ENCODE peak calls at places on chromosomes 7 and 10, in ten cellular contexts. One of them, this sample, is unnamed.

GRCh38 chr7:44727346-44728262 is 21.0 kb upstream of the ZMIZ2 start:
- DNase-seq in foreskin fibroblast: peak; percentile 78
- DNase-seq in endothelial cell: no peak
- DNase-seq in prostate gland: no peak
- DNase-seq in osteocyte: no peak
- DNase-seq in HCT116: no peak
- DNase-seq in spleen: peak; percentile 36
- DNase-seq in cardiac fibroblast: peak; percentile 80
- DNase-seq in HFF-Myc: no peak
- DNase-seq in OCI-LY7: no peak
- DNase-seq in this sample: no peak

GRCh38 chr10:93495654-93496321 is 624 bp upstream of the CEP55 start:
- DNase-seq in osteocyte: no peak
- DNase-seq in HCT116: no peak
- DNase-seq in cardiac fibroblast: peak; percentile 52
- DNase-seq in HFF-Myc: no peak
- DNase-seq in endothelial cell: peak; percentile 19
- DNase-seq in OCI-LY7: peak; percentile 19
- DNase-seq in spleen: peak; percentile 83
- DNase-seq in prostate gland: peak; percentile 33
- DNase-seq in foreskin fibroblast: no peak
- DNase-seq in this sample: no peak

GRCh38 chr10:28763471-28763870 is 86.2 kb downstream of the BAMBI start:
- DNase-seq in OCI-LY7: no peak
- DNase-seq in foreskin fibroblast: no peak
- DNase-seq in endothelial cell: no peak
- DNase-seq in prostate gland: no peak
- DNase-seq in HFF-Myc: no peak
- DNase-seq in HCT116: no peak
- DNase-seq in spleen: no peak
- DNase-seq in cardiac fibroblast: no peak
- DNase-seq in osteocyte: no peak
- DNase-seq in this sample: no peak

GRCh38 chr10:22666287-22667092 is 47.9 kb downstream of the PIP4K2A start:
- DNase-seq in cardiac fibroblast: peak; percentile 66
- DNase-seq in OCI-LY7: peak; percentile 5
- DNase-seq in HCT116: no peak
- DNase-seq in prostate gland: no peak
- DNase-seq in spleen: no peak
- DNase-seq in foreskin fibroblast: no peak
- DNase-seq in osteocyte: no peak
- DNase-seq in endothelial cell: no peak
- DNase-seq in HFF-Myc: no peak
- DNase-seq in this sample: no peak

GRCh38 chr10:80186364-80187012 is 18.8 kb downstream of the ANXA11 start:
- DNase-seq in HCT116: no peak
- DNase-seq in osteocyte: no peak
- DNase-seq in prostate gland: no peak
- DNase-seq in cardiac fibroblast: no peak
- DNase-seq in HFF-Myc: no peak
- DNase-seq in OCI-LY7: peak; percentile 57
- DNase-seq in spleen: no peak
- DNase-seq in endothelial cell: no peak
- DNase-seq in foreskin fibroblast: no peak
- DNase-seq in this sample: no peak

GRCh38 chr7:46811529-46811928 is 770.4 kb downstream of the TNS3 start:
- DNase-seq in cardiac fibroblast: peak; percentile 89
- DNase-seq in endothelial cell: no peak
- DNase-seq in osteocyte: peak; percentile 86
- DNase-seq in HCT116: no peak
- DNase-seq in OCI-LY7: no peak
- DNase-seq in prostate gland: no peak
- DNase-seq in foreskin fibroblast: peak; percentile 96
- DNase-seq in spleen: no peak
- DNase-seq in HFF-Myc: peak; percentile 59
- DNase-seq in this sample: no peak

GRCh38 chr7:80773787-80774508 is 135.5 kb downstream of the CD36 start:
- DNase-seq in OCI-LY7: no peak
- DNase-seq in endothelial cell: no peak
- DNase-seq in cardiac fibroblast: no peak
- DNase-seq in foreskin fibroblast: no peak
- DNase-seq in osteocyte: no peak
- DNase-seq in HFF-Myc: no peak
- DNase-seq in spleen: no peak
- DNase-seq in prostate gland: no peak
- DNase-seq in HCT116: no peak
- DNase-seq in this sample: no peak

GRCh38 chr7:2483495-2483894 is 7.3 kb upstream of the GRIFIN start:
- DNase-seq in cardiac fibroblast: no peak
- DNase-seq in foreskin fibroblast: no peak
- DNase-seq in osteocyte: no peak
- DNase-seq in spleen: no peak
- DNase-seq in endothelial cell: no peak
- DNase-seq in prostate gland: no peak
- DNase-seq in OCI-LY7: no peak
- DNase-seq in HFF-Myc: no peak
- DNase-seq in HCT116: no peak
- DNase-seq in this sample: no peak

GRCh38 chr7:64581929-64582894 is 19.3 kb upstream of the ZNF680 start:
- DNase-seq in OCI-LY7: no peak
- DNase-seq in prostate gland: no peak
- DNase-seq in HFF-Myc: no peak
- DNase-seq in HCT116: no peak
- DNase-seq in foreskin fibroblast: no peak
- DNase-seq in cardiac fibroblast: peak; percentile 98
- DNase-seq in osteocyte: no peak
- DNase-seq in spleen: no peak
- DNase-seq in endothelial cell: no peak
- DNase-seq in this sample: no peak

GRCh38 chr7:18900236-18900635 is 217.2 kb downstream of the TWIST1 start:
- DNase-seq in prostate gland: no peak
- DNase-seq in HFF-Myc: no peak
- DNase-seq in HCT116: no peak
- DNase-seq in OCI-LY7: no peak
- DNase-seq in spleen: no peak
- DNase-seq in endothelial cell: no peak
- DNase-seq in foreskin fibroblast: no peak
- DNase-seq in osteocyte: no peak
- DNase-seq in cardiac fibroblast: no peak
- DNase-seq in this sample: no peak

GRCh38 chr10:14304029-14304428 is 26.7 kb downstream of the FRMD4A start:
- DNase-seq in foreskin fibroblast: no peak
- DNase-seq in prostate gland: no peak
- DNase-seq in osteocyte: no peak
- DNase-seq in HCT116: no peak
- DNase-seq in spleen: no peak
- DNase-seq in endothelial cell: no peak
- DNase-seq in OCI-LY7: no peak
- DNase-seq in cardiac fibroblast: no peak
- DNase-seq in HFF-Myc: no peak
- DNase-seq in this sample: no peak

GRCh38 chr10:14306201-14306600 is 24.5 kb downstream of the FRMD4A start:
- DNase-seq in spleen: no peak
- DNase-seq in HCT116: no peak
- DNase-seq in cardiac fibroblast: no peak
- DNase-seq in OCI-LY7: no peak
- DNase-seq in endothelial cell: no peak
- DNase-seq in prostate gland: no peak
- DNase-seq in foreskin fibroblast: no peak
- DNase-seq in HFF-Myc: no peak
- DNase-seq in osteocyte: no peak
- DNase-seq in this sample: no peak

GRCh38 chr10:14296081-14296709 is 34.5 kb downstream of the FRMD4A start:
- DNase-seq in cardiac fibroblast: peak; percentile 5
- DNase-seq in HFF-Myc: no peak
- DNase-seq in osteocyte: no peak
- DNase-seq in foreskin fibroblast: no peak
- DNase-seq in HCT116: no peak
- DNase-seq in OCI-LY7: no peak
- DNase-seq in spleen: no peak
- DNase-seq in prostate gland: no peak
- DNase-seq in endothelial cell: no peak
- DNase-seq in this sample: no peak

GRCh38 chr10:14299516-14299915 is 31.2 kb downstream of the FRMD4A start:
- DNase-seq in osteocyte: no peak
- DNase-seq in HCT116: no peak
- DNase-seq in HFF-Myc: no peak
- DNase-seq in cardiac fibroblast: no peak
- DNase-seq in OCI-LY7: no peak
- DNase-seq in endothelial cell: no peak
- DNase-seq in foreskin fibroblast: no peak
- DNase-seq in spleen: no peak
- DNase-seq in prostate gland: no peak
- DNase-seq in this sample: no peak

GRCh38 chr10:14302035-14302434 is 28.7 kb downstream of the FRMD4A start:
- DNase-seq in foreskin fibroblast: peak; percentile 2
- DNase-seq in HCT116: no peak
- DNase-seq in prostate gland: no peak
- DNase-seq in osteocyte: no peak
- DNase-seq in endothelial cell: no peak
- DNase-seq in cardiac fibroblast: peak; percentile 31
- DNase-seq in spleen: no peak
- DNase-seq in HFF-Myc: no peak
- DNase-seq in OCI-LY7: peak; percentile 1
- DNase-seq in this sample: no peak
- TF ChIP-seq CTCF in foreskin fibroblast: peak; percentile 48
- TF ChIP-seq CTCF in HCT116: peak; percentile 49
- TF ChIP-seq CTCF in prostate gland: no peak
- TF ChIP-seq CTCF in osteocyte: peak; percentile 45
- TF ChIP-seq CTCF in endothelial cell: peak; percentile 54
- TF ChIP-seq CTCF in cardiac fibroblast: peak; percentile 61
- TF ChIP-seq CTCF in spleen: no peak
- TF ChIP-seq CTCF in HFF-Myc: peak; percentile 43
- TF ChIP-seq CTCF in OCI-LY7: peak; percentile 66
- TF ChIP-seq CTCF in this sample: peak; percentile 42

GRCh38 chr10:5291501-5292195 is 73.1 kb upstream of the UCN3 start:
- DNase-seq in spleen: peak; percentile 81
- DNase-seq in HFF-Myc: peak; percentile 86
- DNase-seq in endothelial cell: no peak
- DNase-seq in OCI-LY7: no peak
- DNase-seq in foreskin fibroblast: peak; percentile 84
- DNase-seq in prostate gland: no peak
- DNase-seq in osteocyte: no peak
- DNase-seq in cardiac fibroblast: peak; percentile 91
- DNase-seq in HCT116: peak; percentile 31
- DNase-seq in this sample: no peak
- TF ChIP-seq CTCF in spleen: no peak
- TF ChIP-seq CTCF in HFF-Myc: no peak
- TF ChIP-seq CTCF in endothelial cell: no peak
- TF ChIP-seq CTCF in OCI-LY7: no peak
- TF ChIP-seq CTCF in foreskin fibroblast: no peak
- TF ChIP-seq CTCF in prostate gland: no peak
- TF ChIP-seq CTCF in osteocyte: no peak
- TF ChIP-seq CTCF in cardiac fibroblast: no peak
- TF ChIP-seq CTCF in HCT116: no peak
- TF ChIP-seq CTCF in this sample: no peak

DNA sequence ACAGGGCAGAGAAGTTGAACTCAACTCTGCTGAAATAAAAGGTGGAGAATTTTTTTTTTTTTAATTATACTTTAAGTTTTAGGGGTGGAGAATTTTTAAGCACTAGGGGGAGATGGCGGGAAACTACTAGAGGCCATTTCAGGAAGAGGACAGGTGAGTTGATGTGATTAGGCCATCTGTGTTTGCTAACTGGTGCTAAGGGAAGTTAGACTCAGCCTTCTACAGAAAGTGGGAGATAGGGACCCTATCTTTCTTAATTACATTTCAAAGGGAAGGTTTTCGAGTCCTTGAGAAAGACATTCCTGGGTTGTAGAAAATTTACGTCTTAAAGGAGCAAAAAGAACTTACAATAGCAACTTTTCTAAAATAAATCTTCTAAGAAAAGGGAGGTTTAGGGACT is 124.8 kb downstream of the LHFPL3 start:
- DNase-seq in osteocyte: no peak
- DNase-seq in HFF-Myc: no peak
- DNase-seq in endothelial cell: no peak
- DNase-seq in spleen: no peak
- DNase-seq in cardiac fibroblast: no peak
- DNase-seq in HCT116: no peak
- DNase-seq in prostate gland: no peak
- DNase-seq in foreskin fibroblast: no peak
- DNase-seq in OCI-LY7: no peak
- DNase-seq in this sample: no peak
- TF ChIP-seq CTCF in osteocyte: no peak
- TF ChIP-seq CTCF in HFF-Myc: no peak
- TF ChIP-seq CTCF in endothelial cell: no peak
- TF ChIP-seq CTCF in spleen: no peak
- TF ChIP-seq CTCF in cardiac fibroblast: no peak
- TF ChIP-seq CTCF in HCT116: no peak
- TF ChIP-seq CTCF in prostate gland: no peak
- TF ChIP-seq CTCF in foreskin fibroblast: no peak
- TF ChIP-seq CTCF in OCI-LY7: no peak
- TF ChIP-seq CTCF in this sample: no peak

GRCh38 chr10:78382776-78383175 is 349.1 kb downstream of the RPS24 start:
- DNase-seq in prostate gland: no peak
- DNase-seq in HCT116: no peak
- DNase-seq in endothelial cell: no peak
- DNase-seq in HFF-Myc: no peak
- DNase-seq in cardiac fibroblast: no peak
- DNase-seq in spleen: peak; percentile 1
- DNase-seq in OCI-LY7: no peak
- DNase-seq in osteocyte: no peak
- DNase-seq in foreskin fibroblast: no peak
- DNase-seq in this sample: no peak

GRCh38 chr10:78383378-78383777 is 349.7 kb downstream of the RPS24 start:
- DNase-seq in HCT116: no peak
- DNase-seq in osteocyte: no peak
- DNase-seq in foreskin fibroblast: no peak
- DNase-seq in OCI-LY7: no peak
- DNase-seq in endothelial cell: no peak
- DNase-seq in cardiac fibroblast: no peak
- DNase-seq in HFF-Myc: no peak
- DNase-seq in spleen: no peak
- DNase-seq in prostate gland: no peak
- DNase-seq in this sample: no peak

GRCh38 chr10:78378192-78378591 is 344.5 kb downstream of the RPS24 start:
- DNase-seq in HCT116: no peak
- DNase-seq in OCI-LY7: no peak
- DNase-seq in foreskin fibroblast: no peak
- DNase-seq in cardiac fibroblast: no peak
- DNase-seq in prostate gland: no peak
- DNase-seq in endothelial cell: no peak
- DNase-seq in spleen: peak; percentile 4
- DNase-seq in HFF-Myc: no peak
- DNase-seq in osteocyte: no peak
- DNase-seq in this sample: no peak

GRCh38 chr10:78382047-78382446 is 348.4 kb downstream of the RPS24 start:
- DNase-seq in HCT116: no peak
- DNase-seq in spleen: no peak
- DNase-seq in HFF-Myc: no peak
- DNase-seq in OCI-LY7: no peak
- DNase-seq in foreskin fibroblast: no peak
- DNase-seq in endothelial cell: no peak
- DNase-seq in osteocyte: no peak
- DNase-seq in prostate gland: no peak
- DNase-seq in cardiac fibroblast: no peak
- DNase-seq in this sample: no peak

DNA sequence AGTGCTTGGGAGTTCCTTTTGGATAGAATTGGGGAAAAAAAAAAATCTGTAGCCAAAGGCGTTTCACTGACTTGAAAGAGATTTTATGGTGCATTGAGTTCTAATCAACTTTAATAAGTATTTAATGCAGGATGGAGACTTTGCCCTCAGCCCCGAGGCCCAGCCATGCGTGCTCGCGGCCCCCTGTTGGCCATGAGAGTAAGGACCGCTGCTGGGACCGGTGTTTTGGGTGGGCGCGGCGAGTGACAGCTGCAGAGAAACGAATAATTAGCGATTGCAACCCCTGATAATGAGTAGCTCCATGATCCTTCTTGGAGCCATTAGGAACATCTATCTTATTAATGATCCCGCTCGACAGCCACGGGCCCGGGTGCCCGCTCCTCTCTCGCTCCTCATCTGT is 347.4 kb downstream of the RPS24 start:
- DNase-seq in spleen: no peak
- DNase-seq in prostate gland: no peak
- DNase-seq in HFF-Myc: no peak
- DNase-seq in cardiac fibroblast: no peak
- DNase-seq in HCT116: no peak
- DNase-seq in OCI-LY7: no peak
- DNase-seq in osteocyte: no peak
- DNase-seq in foreskin fibroblast: no peak
- DNase-seq in endothelial cell: peak; percentile 50
- DNase-seq in this sample: no peak
- TF ChIP-seq CTCF in spleen: no peak
- TF ChIP-seq CTCF in prostate gland: no peak
- TF ChIP-seq CTCF in HFF-Myc: peak; percentile 54
- TF ChIP-seq CTCF in cardiac fibroblast: peak; percentile 44
- TF ChIP-seq CTCF in HCT116: peak; percentile 59
- TF ChIP-seq CTCF in OCI-LY7: peak; percentile 43
- TF ChIP-seq CTCF in osteocyte: peak; percentile 22
- TF ChIP-seq CTCF in foreskin fibroblast: peak; percentile 23
- TF ChIP-seq CTCF in endothelial cell: peak; percentile 70
- TF ChIP-seq CTCF in this sample: peak; percentile 63

This sample was measured in progenitor cell of endocrine pancreas.